ENCODE peak calls at places on chromosome 1, in ten cellular contexts. One of them, this sample, is unnamed. For H3K4me1, the result is how much of the 10 kb centered on the place peaks cover.

GRCh38 chr1:35564037-35564883 is 6.7 kb downstream of the NCDN start:
- DNase-seq in tibial nerve: peak
- DNase-seq in uterus: peak
- DNase-seq in endothelial cell of umbilical vein: peak
- DNase-seq in left ventricle myocardium inferior: peak
- DNase-seq in sigmoid colon: peak
- DNase-seq in right lobe of liver: peak
- DNase-seq in tibial artery: peak
- DNase-seq in right cardiac atrium: peak
- DNase-seq in ovary: peak
- DNase-seq in this sample: peak

GRCh38 chr1:234826352-234826751 is 216.4 kb upstream of the IRF2BP2 start:
- DNase-seq in ovary: no peak
- DNase-seq in sigmoid colon: no peak
- DNase-seq in uterus: no peak
- DNase-seq in left ventricle myocardium inferior: no peak
- DNase-seq in tibial artery: no peak
- DNase-seq in right cardiac atrium: no peak
- DNase-seq in tibial nerve: no peak
- DNase-seq in right lobe of liver: no peak
- DNase-seq in endothelial cell of umbilical vein: no peak
- DNase-seq in this sample: no peak

GRCh38 chr1:184825571-184825970 is 70.9 kb upstream of the EDEM3 start:
- DNase-seq in right cardiac atrium: no peak
- DNase-seq in ovary: no peak
- DNase-seq in sigmoid colon: no peak
- DNase-seq in left ventricle myocardium inferior: no peak
- DNase-seq in right lobe of liver: no peak
- DNase-seq in tibial nerve: no peak
- DNase-seq in tibial artery: no peak
- DNase-seq in endothelial cell of umbilical vein: no peak
- DNase-seq in uterus: no peak
- DNase-seq in this sample: no peak

GRCh38 chr1:181341026-181341632 is 142.2 kb upstream of the CACNA1E start:
- DNase-seq in sigmoid colon: no peak
- DNase-seq in ovary: no peak
- DNase-seq in left ventricle myocardium inferior: no peak
- DNase-seq in endothelial cell of umbilical vein: no peak
- DNase-seq in uterus: no peak
- DNase-seq in tibial artery: peak
- DNase-seq in tibial nerve: no peak
- DNase-seq in right cardiac atrium: no peak
- DNase-seq in right lobe of liver: no peak
- DNase-seq in this sample: no peak

GRCh38 chr1:192573499-192573898 is 2.1 kb upstream of the RGS1 start:
- DNase-seq in sigmoid colon: no peak
- DNase-seq in uterus: no peak
- DNase-seq in tibial nerve: no peak
- DNase-seq in tibial artery: no peak
- DNase-seq in endothelial cell of umbilical vein: no peak
- DNase-seq in right lobe of liver: no peak
- DNase-seq in left ventricle myocardium inferior: no peak
- DNase-seq in right cardiac atrium: no peak
- DNase-seq in ovary: no peak
- DNase-seq in this sample: no peak

GRCh38 chr1:160043543-160043942 is 11.8 kb upstream of the PIGM start:
- DNase-seq in sigmoid colon: no peak
- DNase-seq in uterus: no peak
- DNase-seq in tibial artery: no peak
- DNase-seq in left ventricle myocardium inferior: no peak
- DNase-seq in endothelial cell of umbilical vein: no peak
- DNase-seq in right cardiac atrium: no peak
- DNase-seq in tibial nerve: no peak
- DNase-seq in right lobe of liver: no peak
- DNase-seq in ovary: no peak
- DNase-seq in this sample: no peak

GRCh38 chr1:41894101-41894620 is 24.6 kb downstream of the HIVEP3 start:
- DNase-seq in tibial artery: no peak
- DNase-seq in left ventricle myocardium inferior: no peak
- DNase-seq in ovary: no peak
- DNase-seq in right cardiac atrium: no peak
- DNase-seq in right lobe of liver: no peak
- DNase-seq in sigmoid colon: no peak
- DNase-seq in endothelial cell of umbilical vein: no peak
- DNase-seq in tibial nerve: no peak
- DNase-seq in uterus: no peak
- DNase-seq in this sample: no peak

GRCh38 chr1:223331301-223331700 is 32.7 kb downstream of the SUSD4 start:
- DNase-seq in ovary: no peak
- DNase-seq in endothelial cell of umbilical vein: no peak
- DNase-seq in tibial nerve: no peak
- DNase-seq in uterus: no peak
- DNase-seq in sigmoid colon: no peak
- DNase-seq in right lobe of liver: no peak
- DNase-seq in right cardiac atrium: no peak
- DNase-seq in left ventricle myocardium inferior: no peak
- DNase-seq in tibial artery: no peak
- DNase-seq in this sample: no peak

GRCh38 chr1:72371259-72372035 is 89.1 kb upstream of the NEGR1 start:
- DNase-seq in sigmoid colon: no peak
- DNase-seq in tibial nerve: no peak
- DNase-seq in right cardiac atrium: no peak
- DNase-seq in right lobe of liver: no peak
- DNase-seq in uterus: no peak
- DNase-seq in left ventricle myocardium inferior: no peak
- DNase-seq in tibial artery: peak
- DNase-seq in ovary: no peak
- DNase-seq in endothelial cell of umbilical vein: no peak
- DNase-seq in this sample: no peak

GRCh38 chr1:235940282-235940681 is 73.6 kb upstream of the LYST start:
- DNase-seq in uterus: no peak
- DNase-seq in tibial nerve: no peak
- DNase-seq in right cardiac atrium: no peak
- DNase-seq in right lobe of liver: peak
- DNase-seq in ovary: no peak
- DNase-seq in sigmoid colon: no peak
- DNase-seq in tibial artery: no peak
- DNase-seq in left ventricle myocardium inferior: no peak
- DNase-seq in endothelial cell of umbilical vein: no peak
- DNase-seq in this sample: no peak

GRCh38 chr1:117655220-117655577 is 49.4 kb downstream of the TENT5C start:
- DNase-seq in endothelial cell of umbilical vein: no peak
- DNase-seq in left ventricle myocardium inferior: peak
- DNase-seq in sigmoid colon: no peak
- DNase-seq in uterus: no peak
- DNase-seq in right lobe of liver: peak
- DNase-seq in tibial nerve: no peak
- DNase-seq in ovary: no peak
- DNase-seq in right cardiac atrium: no peak
- DNase-seq in tibial artery: peak
- DNase-seq in this sample: no peak

DNA sequence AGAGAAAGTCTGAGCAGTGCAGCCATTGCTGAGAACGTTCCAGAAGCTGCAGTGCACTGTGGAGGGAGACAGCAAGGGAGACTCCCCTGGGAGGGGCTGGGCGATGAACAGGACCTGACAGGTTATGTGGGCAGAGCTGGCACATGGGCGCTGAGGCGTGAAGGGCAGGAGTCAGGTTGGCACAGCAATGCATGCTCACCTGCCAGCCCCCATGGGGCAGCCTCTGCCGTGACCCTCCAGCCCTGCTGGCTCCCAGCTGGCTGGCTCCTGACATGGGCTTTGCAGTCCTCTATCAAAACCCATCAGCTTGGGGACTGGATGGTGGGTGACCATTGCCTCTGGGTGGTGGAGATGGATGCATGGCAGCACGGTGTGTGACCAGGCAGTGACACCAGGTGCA is 300.3 kb downstream of the CAMTA1 start:
- DNase-seq in sigmoid colon: no peak
- DNase-seq in right lobe of liver: no peak
- DNase-seq in left ventricle myocardium inferior: no peak
- DNase-seq in right cardiac atrium: no peak
- DNase-seq in endothelial cell of umbilical vein: no peak
- DNase-seq in uterus: no peak
- DNase-seq in ovary: no peak
- DNase-seq in tibial artery: no peak
- DNase-seq in tibial nerve: no peak
- DNase-seq in this sample: no peak
- H3K4me1 ChIP-seq in sigmoid colon: under half
- H3K4me1 ChIP-seq in right lobe of liver: under half
- H3K4me1 ChIP-seq in left ventricle myocardium inferior: under half
- H3K4me1 ChIP-seq in right cardiac atrium: under half
- H3K4me1 ChIP-seq in endothelial cell of umbilical vein: under half
- H3K4me1 ChIP-seq in uterus: under half
- H3K4me1 ChIP-seq in ovary: under half
- H3K4me1 ChIP-seq in tibial artery: under half
- H3K4me1 ChIP-seq in tibial nerve: under half
- H3K4me1 ChIP-seq in this sample: under half

DNA sequence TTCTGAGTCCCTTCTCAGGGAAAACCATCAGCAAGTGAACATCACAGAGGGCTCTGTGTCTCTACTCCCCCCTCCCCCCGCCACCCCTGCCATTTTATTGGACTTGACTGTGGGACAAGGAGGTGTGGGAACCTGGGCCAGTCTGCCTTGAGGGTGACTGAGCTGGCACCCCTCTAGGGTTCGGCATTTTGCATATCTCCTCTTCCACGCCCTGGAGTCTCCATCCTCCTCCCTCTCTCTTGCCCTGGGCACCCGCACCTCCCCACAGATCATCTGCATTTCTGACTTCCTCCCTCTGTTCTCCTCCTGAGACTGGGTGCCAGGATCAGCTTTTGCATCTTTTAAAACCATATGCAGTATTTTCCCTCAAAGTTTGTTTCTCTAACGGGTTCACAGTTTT is 107.1 kb upstream of the ERRFI1 start:
- DNase-seq in right cardiac atrium: no peak
- DNase-seq in left ventricle myocardium inferior: no peak
- DNase-seq in right lobe of liver: no peak
- DNase-seq in endothelial cell of umbilical vein: no peak
- DNase-seq in uterus: no peak
- DNase-seq in ovary: peak
- DNase-seq in tibial nerve: no peak
- DNase-seq in tibial artery: peak
- DNase-seq in sigmoid colon: peak
- DNase-seq in this sample: no peak
- H3K4me3 ChIP-seq in right cardiac atrium: no peak
- H3K4me3 ChIP-seq in left ventricle myocardium inferior: no peak
- H3K4me3 ChIP-seq in right lobe of liver: no peak
- H3K4me3 ChIP-seq in endothelial cell of umbilical vein: no peak
- H3K4me3 ChIP-seq in uterus: no peak
- H3K4me3 ChIP-seq in ovary: no peak
- H3K4me3 ChIP-seq in tibial nerve: no peak
- H3K4me3 ChIP-seq in tibial artery: peak
- H3K4me3 ChIP-seq in sigmoid colon: no peak
- H3K4me3 ChIP-seq in this sample: no peak

DNA sequence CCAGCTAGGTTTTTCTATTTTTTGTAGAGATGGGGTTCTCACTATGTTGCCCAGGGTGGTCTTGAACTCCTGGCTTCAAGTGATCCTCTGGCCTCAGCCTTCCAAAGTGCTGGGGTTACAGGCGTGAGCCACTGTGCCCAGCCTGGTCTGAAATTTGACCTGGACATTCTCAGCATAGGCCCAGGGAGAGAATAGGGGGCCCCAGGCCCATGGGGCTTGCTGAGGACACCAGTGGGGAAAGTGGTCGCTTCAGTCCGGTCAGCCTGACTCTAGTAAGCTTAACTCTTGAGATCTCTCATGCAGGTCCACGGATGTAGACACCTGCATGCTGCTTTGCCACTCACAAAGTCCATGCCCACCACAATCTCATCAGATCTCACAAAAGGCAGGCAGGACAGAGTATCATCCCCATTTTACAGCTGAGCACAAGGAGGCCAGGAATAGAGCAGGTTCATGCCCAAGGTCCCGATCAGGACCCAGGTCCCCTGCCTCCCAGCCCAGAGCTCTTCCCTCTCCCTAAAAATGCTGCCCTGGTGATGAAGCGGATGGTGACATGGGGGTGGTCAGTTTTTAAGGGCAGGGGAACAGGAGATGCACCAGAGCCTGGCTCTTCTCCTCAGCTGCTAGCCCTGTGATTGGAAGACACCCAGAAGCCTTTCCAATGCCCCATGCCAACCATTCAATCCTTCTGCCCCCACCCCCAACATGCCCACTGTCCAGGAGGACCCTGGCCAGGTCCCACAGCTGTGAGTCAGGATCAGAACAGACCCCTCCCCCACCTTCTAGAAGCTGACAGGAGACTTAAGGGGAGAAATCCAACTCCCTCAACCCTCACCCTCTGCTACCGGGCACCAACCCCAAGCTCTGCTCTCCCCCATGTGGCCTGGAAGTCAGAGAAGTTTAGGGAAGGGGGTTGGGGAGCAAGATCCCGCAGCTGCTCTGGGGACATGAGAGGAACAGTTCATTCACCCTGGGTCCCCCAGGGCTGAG is 1.8 kb downstream of the FHL3 start:
- DNase-seq in sigmoid colon: no peak
- DNase-seq in endothelial cell of umbilical vein: peak
- DNase-seq in tibial artery: no peak
- DNase-seq in right cardiac atrium: no peak
- DNase-seq in left ventricle myocardium inferior: no peak
- DNase-seq in tibial nerve: no peak
- DNase-seq in right lobe of liver: no peak
- DNase-seq in ovary: no peak
- DNase-seq in uterus: peak
- DNase-seq in this sample: no peak
- H3K27ac ChIP-seq in sigmoid colon: peak
- H3K27ac ChIP-seq in endothelial cell of umbilical vein: peak
- H3K27ac ChIP-seq in tibial artery: peak
- H3K27ac ChIP-seq in right cardiac atrium: no peak
- H3K27ac ChIP-seq in left ventricle myocardium inferior: peak
- H3K27ac ChIP-seq in tibial nerve: peak
- H3K27ac ChIP-seq in right lobe of liver: peak
- H3K27ac ChIP-seq in ovary: peak
- H3K27ac ChIP-seq in uterus: peak
- H3K27ac ChIP-seq in this sample: peak

GRCh38 chr1:50422946-50423669 is at the start of gene DMRTA2:
- DNase-seq in right cardiac atrium: no peak
- DNase-seq in endothelial cell of umbilical vein: peak
- DNase-seq in tibial artery: no peak
- DNase-seq in ovary: no peak
- DNase-seq in sigmoid colon: no peak
- DNase-seq in left ventricle myocardium inferior: no peak
- DNase-seq in tibial nerve: no peak
- DNase-seq in uterus: no peak
- DNase-seq in right lobe of liver: no peak
- DNase-seq in this sample: no peak
- H3K4me1 ChIP-seq in right cardiac atrium: under half
- H3K4me1 ChIP-seq in endothelial cell of umbilical vein: under half
- H3K4me1 ChIP-seq in tibial artery: under half
- H3K4me1 ChIP-seq in ovary: under half
- H3K4me1 ChIP-seq in sigmoid colon: half or more
- H3K4me1 ChIP-seq in left ventricle myocardium inferior: half or more
- H3K4me1 ChIP-seq in tibial nerve: half or more
- H3K4me1 ChIP-seq in uterus: under half
- H3K4me1 ChIP-seq in right lobe of liver: under half
- H3K4me1 ChIP-seq in this sample: under half